ENCODE peak calls at places on chromosomes 7 and 10, in five cellular contexts. Q is RWPE1, Y is ACHN, E is PC-3, N is RCC 7860. A is an unnamed sample.

GRCh38 chr10:110641256-110641655 is 2.9 kb upstream of the RBM20 start:
- DNase-seq in Q (peak), Y (peak), E (peak), N (peak), A (no peak)

GRCh38 chr7:108136191-108136581 is 6.0 kb upstream of the LAMB4 start:
- DNase-seq in Q (no peak), Y (no peak), E (no peak), N (no peak), A (no peak)

GRCh38 chr7:66748127-66748511 is 7.6 kb downstream of the RABGEF1 start:
- DNase-seq in Q (no peak), Y (no peak), E (no peak), N (no peak), A (no peak)

GRCh38 chr7:49852619-49853462 is 79.4 kb downstream of the VWC2 start:
- DNase-seq in Q (peak), Y (peak), E (peak), N (peak), A (peak)

GRCh38 chr7:95905165-95905564 is 132.8 kb downstream of the DYNC1I1 start:
- DNase-seq in Q (no peak), Y (peak), E (peak), N (no peak), A (no peak)

GRCh38 chr10:75035975-75036708 is 75.3 kb upstream of the SAMD8 start:
- DNase-seq in Q (peak), Y (no peak), E (peak), N (no peak), A (no peak)

GRCh38 chr10:133281628-133282372 is 5.1 kb upstream of the ADAM8 start:
- DNase-seq in Q (no peak), Y (no peak), E (no peak), N (no peak), A (no peak)

GRCh38 chr7:26500749-26501352 is 209.2 kb downstream of the SNX10 start:
- DNase-seq in Q (peak), Y (peak), E (peak), N (peak), A (no peak)

GRCh38 chr7:47759056-47759706 is 177.3 kb upstream of the TNS3 start:
- DNase-seq in Q (peak), Y (peak), E (peak), N (no peak), A (no peak)

GRCh38 chr10:115773832-115774231 is 499.2 kb downstream of the GFRA1 start:
- DNase-seq in Q (no peak), Y (no peak), E (no peak), N (no peak), A (no peak)

GRCh38 chr7:27704407-27705199 is 35.4 kb upstream of the TAX1BP1 start:
- DNase-seq in Q (no peak), Y (no peak), E (no peak), N (no peak), A (no peak)

GRCh38 chr7:25720427-25720826 is 431.6 kb upstream of the NFE2L3 start:
- DNase-seq in Q (peak), Y (peak), E (peak), N (peak), A (no peak)

GRCh38 chr10:121596668-121597503 is 1.4 kb downstream of the FGFR2 start:
- DNase-seq in Q (peak), Y (peak), E (no peak), N (peak), A (no peak)

GRCh38 chr10:92242910-92243671 is 47.8 kb downstream of the CPEB3 start:
- DNase-seq in Q (peak), Y (peak), E (peak), N (peak), A (peak)

GRCh38 chr7:35787925-35788324 is 12.9 kb upstream of the SEPTIN7 start:
- DNase-seq in Q (no peak), Y (no peak), E (no peak), N (no peak), A (no peak)

GRCh38 chr7:75565129-75565528 is 73.0 kb downstream of the SPDYE5 start:
- DNase-seq in Q (peak), Y (peak), E (peak), N (peak), A (no peak)

GRCh38 chr7:138433583-138434437 is 26.2 kb upstream of the TRIM24 start:
- DNase-seq in Q (no peak), Y (no peak), E (peak), N (no peak), A (no peak)

GRCh38 chr10:79206300-79207095 is 137.7 kb downstream of the ZMIZ1 start:
- DNase-seq in Q (no peak), Y (no peak), E (no peak), N (no peak), A (no peak)

GRCh38 chr7:138837627-138838026 is 39.6 kb upstream of the ATP6V0A4 start:
- DNase-seq in Q (no peak), Y (no peak), E (no peak), N (no peak), A (no peak)

GRCh38 chr10:97550336-97551149 is 22.0 kb upstream of the ANKRD2 start:
- DNase-seq in Q (no peak), Y (no peak), E (no peak), N (no peak), A (no peak)

GRCh38 chr7:116173051-116174028 is 37.0 kb upstream of the TES start:
- DNase-seq in Q (peak), Y (peak), E (peak), N (peak), A (no peak)

GRCh38 chr7:41029072-41029492 is 673.8 kb downstream of the INHBA start:
- DNase-seq in Q (peak), Y (peak), E (peak), N (peak), A (peak)

GRCh38 chr10:115092555-115093285 is 445 bp upstream of the ATRNL1 start:
- DNase-seq in Q (no peak), Y (peak), E (no peak), N (no peak), A (peak)

GRCh38 chr7:106679153-106679931 is 18.4 kb upstream of the CCDC71L start:
- DNase-seq in Q (no peak), Y (no peak), E (peak), N (peak), A (no peak)

GRCh38 chr10:15344876-15345285 is 26.2 kb downstream of the FAM171A1 start:
- DNase-seq in Q (peak), Y (no peak), E (peak), N (no peak), A (peak)

GRCh38 chr10:42921951-42922350 is 139.4 kb downstream of the BMS1 start:
- DNase-seq in Q (no peak), Y (no peak), E (no peak), N (no peak), A (no peak)

GRCh38 chr7:55174856-55175255 is 156.0 kb downstream of the EGFR start:
- DNase-seq in Q (no peak), Y (no peak), E (no peak), N (no peak), A (no peak)

GRCh38 chr10:18140957-18141888 is 999 bp downstream of the CACNB2 start:
- DNase-seq in Q (no peak), Y (no peak), E (peak), N (no peak), A (no peak)

GRCh38 chr7:105849122-105849855 is 27.1 kb downstream of the ATXN7L1 start:
- DNase-seq in Q (peak), Y (no peak), E (peak), N (peak), A (no peak)

GRCh38 chr10:31270954-31271353 is 48.1 kb upstream of the ZEB1 start:
- DNase-seq in Q (no peak), Y (no peak), E (no peak), N (no peak), A (no peak)

A was measured in nucleus accumbens.